ENCODE peak calls at places on chromosomes 7 and 10, in four cellular contexts. One of them, this sample, is unnamed.

GRCh38 chr10:33441561-33441960 is 107.1 kb upstream of the NRP1 start:
- DNase-seq in GM12878: no peak
- DNase-seq in dorsolateral prefrontal cortex: no peak
- DNase-seq in AG04450: no peak
- DNase-seq in this sample: no peak

GRCh38 chr10:3887404-3887803 is 102.4 kb upstream of the KLF6 start:
- DNase-seq in GM12878: no peak
- DNase-seq in dorsolateral prefrontal cortex: no peak
- DNase-seq in AG04450: no peak
- DNase-seq in this sample: no peak

GRCh38 chr10:88983206-88983605 is 7.4 kb upstream of the FAS start:
- DNase-seq in GM12878: no peak
- DNase-seq in dorsolateral prefrontal cortex: no peak
- DNase-seq in AG04450: no peak
- DNase-seq in this sample: no peak

GRCh38 chr7:140235114-140235513 is 58.3 kb upstream of the KDM7A start:
- DNase-seq in GM12878: no peak
- DNase-seq in dorsolateral prefrontal cortex: no peak
- DNase-seq in AG04450: no peak
- DNase-seq in this sample: no peak

GRCh38 chr10:60606343-60607080 is 171.8 kb upstream of the CDK1 start:
- DNase-seq in GM12878: no peak
- DNase-seq in dorsolateral prefrontal cortex: no peak
- DNase-seq in AG04450: no peak
- DNase-seq in this sample: no peak

GRCh38 chr7:74280985-74281384 is 8.2 kb upstream of the CLIP2 start:
- DNase-seq in GM12878: no peak
- DNase-seq in dorsolateral prefrontal cortex: no peak
- DNase-seq in AG04450: no peak
- DNase-seq in this sample: no peak

GRCh38 chr10:114613237-114613979 is 44.7 kb downstream of the ABLIM1 start:
- DNase-seq in GM12878: no peak
- DNase-seq in dorsolateral prefrontal cortex: no peak
- DNase-seq in AG04450: no peak
- DNase-seq in this sample: no peak

GRCh38 chr7:117036034-117036669 is 82.9 kb downstream of the ST7 start:
- DNase-seq in GM12878: no peak
- DNase-seq in dorsolateral prefrontal cortex: no peak
- DNase-seq in AG04450: no peak
- DNase-seq in this sample: no peak

GRCh38 chr10:121205625-121206024 is 354.5 kb downstream of the WDR11 start:
- DNase-seq in GM12878: no peak
- DNase-seq in dorsolateral prefrontal cortex: no peak
- DNase-seq in AG04450: no peak
- DNase-seq in this sample: no peak

GRCh38 chr7:155733582-155734444 is 78.5 kb downstream of the SHH start:
- DNase-seq in GM12878: no peak
- DNase-seq in dorsolateral prefrontal cortex: no peak
- DNase-seq in AG04450: no peak
- DNase-seq in this sample: no peak

GRCh38 chr10:87618470-87619423 is 40.9 kb upstream of the PAPSS2 start:
- DNase-seq in GM12878: no peak
- DNase-seq in dorsolateral prefrontal cortex: no peak
- DNase-seq in AG04450: no peak
- DNase-seq in this sample: no peak

GRCh38 chr7:142376356-142376997 is 118.6 kb upstream of the PRSS58 start:
- DNase-seq in GM12878: no peak
- DNase-seq in dorsolateral prefrontal cortex: no peak
- DNase-seq in AG04450: no peak
- DNase-seq in this sample: no peak

GRCh38 chr7:66500087-66500486 is 128.6 kb upstream of the KCTD7 start:
- DNase-seq in GM12878: no peak
- DNase-seq in dorsolateral prefrontal cortex: no peak
- DNase-seq in AG04450: no peak
- DNase-seq in this sample: no peak

GRCh38 chr10:77490915-77491314 is 146.7 kb downstream of the KCNMA1 start:
- DNase-seq in GM12878: no peak
- DNase-seq in dorsolateral prefrontal cortex: no peak
- DNase-seq in AG04450: no peak
- DNase-seq in this sample: no peak

GRCh38 chr7:86972072-86972471 is 87.4 kb downstream of the ELAPOR2 start:
- DNase-seq in GM12878: no peak
- DNase-seq in dorsolateral prefrontal cortex: no peak
- DNase-seq in AG04450: no peak
- DNase-seq in this sample: no peak

GRCh38 chr10:63825111-63825510 is 303.9 kb downstream of the REEP3 start:
- DNase-seq in GM12878: no peak
- DNase-seq in dorsolateral prefrontal cortex: no peak
- DNase-seq in AG04450: no peak
- DNase-seq in this sample: no peak

GRCh38 chr10:124592736-124593430 is 131.3 kb downstream of the LHPP start:
- DNase-seq in GM12878: no peak
- DNase-seq in dorsolateral prefrontal cortex: no peak
- DNase-seq in AG04450: no peak
- DNase-seq in this sample: no peak

GRCh38 chr10:31664803-31665202 is 263.8 kb downstream of the ARHGAP12 start:
- DNase-seq in GM12878: no peak
- DNase-seq in dorsolateral prefrontal cortex: no peak
- DNase-seq in AG04450: no peak
- DNase-seq in this sample: no peak

GRCh38 chr7:90092467-90092866 is 61.8 kb upstream of the STEAP1 start:
- DNase-seq in GM12878: no peak
- DNase-seq in dorsolateral prefrontal cortex: no peak
- DNase-seq in AG04450: no peak
- DNase-seq in this sample: no peak

GRCh38 chr7:124728610-124729009 is 37.0 kb downstream of the GPR37 start:
- DNase-seq in GM12878: no peak
- DNase-seq in dorsolateral prefrontal cortex: no peak
- DNase-seq in AG04450: no peak
- DNase-seq in this sample: no peak

GRCh38 chr7:99102809-99103690 is 40.9 kb downstream of the SMURF1 start:
- DNase-seq in GM12878: no peak
- DNase-seq in dorsolateral prefrontal cortex: no peak
- DNase-seq in AG04450: peak; percentile 39
- DNase-seq in this sample: no peak

GRCh38 chr10:104349623-104350142 is 4.0 kb upstream of the CFAP58 start:
- DNase-seq in GM12878: peak; percentile 78
- DNase-seq in dorsolateral prefrontal cortex: no peak
- DNase-seq in AG04450: no peak
- DNase-seq in this sample: no peak

GRCh38 chr10:58735087-58735486 is 222.4 kb downstream of the BICC1 start:
- DNase-seq in GM12878: no peak
- DNase-seq in dorsolateral prefrontal cortex: no peak
- DNase-seq in AG04450: no peak
- DNase-seq in this sample: no peak

GRCh38 chr10:10364916-10365315 is 652.8 kb upstream of the CELF2 start:
- DNase-seq in GM12878: no peak
- DNase-seq in dorsolateral prefrontal cortex: no peak
- DNase-seq in AG04450: no peak
- DNase-seq in this sample: no peak

GRCh38 chr7:15326044-15326644 is 235.7 kb downstream of the AGMO start:
- DNase-seq in GM12878: no peak
- DNase-seq in dorsolateral prefrontal cortex: no peak
- DNase-seq in AG04450: peak; percentile 3
- DNase-seq in this sample: no peak

DNA sequence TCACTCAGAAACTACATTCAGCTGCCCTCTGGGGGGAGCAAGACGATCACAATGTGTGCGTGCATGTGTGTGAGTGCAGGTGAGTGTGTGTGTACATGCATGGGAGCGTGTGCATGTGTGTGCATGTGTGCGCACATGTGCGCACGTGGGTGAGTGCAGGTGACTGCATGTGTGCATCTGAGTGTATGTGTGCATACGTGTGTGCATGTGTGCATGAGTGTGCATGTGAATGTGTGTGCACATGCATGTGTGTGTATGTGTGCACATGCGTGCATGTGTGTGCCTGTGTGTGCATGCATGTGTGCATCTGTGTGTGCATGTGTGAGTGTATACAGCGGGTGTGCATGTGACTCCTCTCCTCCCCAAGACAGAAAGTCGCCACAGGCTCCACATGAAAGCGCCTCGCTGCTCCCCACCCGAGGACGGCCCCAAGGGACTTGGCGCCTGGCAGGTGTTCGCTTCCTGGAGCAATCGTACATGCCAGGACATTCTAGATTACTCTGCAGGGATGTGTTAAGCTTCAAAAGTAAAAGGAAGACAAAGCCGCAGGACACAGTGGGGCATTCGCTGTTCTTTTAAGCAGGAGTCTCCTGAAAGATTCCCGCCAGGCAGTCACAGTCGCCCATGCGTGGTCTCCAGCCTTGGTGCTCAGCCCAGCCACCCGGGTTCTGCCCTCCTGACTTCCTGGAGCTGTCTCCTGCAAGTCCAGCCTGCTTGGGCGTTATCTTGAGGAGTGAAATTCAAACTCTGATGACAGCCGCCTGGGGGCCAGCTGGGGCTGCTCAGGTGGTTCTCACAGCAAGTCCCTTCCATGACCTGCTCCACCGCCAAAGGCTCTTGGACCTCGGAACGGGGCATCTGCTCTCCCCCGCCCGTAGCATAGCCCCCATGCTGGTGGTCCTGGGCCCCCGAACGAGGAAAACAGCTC is 41.9 kb upstream of the ADGRA1 start:
- DNase-seq in GM12878: no peak
- DNase-seq in dorsolateral prefrontal cortex: no peak
- DNase-seq in AG04450: no peak
- DNase-seq in this sample: no peak
- H3K27ac ChIP-seq in GM12878: no peak overlapping the region
- H3K27ac ChIP-seq in dorsolateral prefrontal cortex: no peak overlapping the region
- H3K27ac ChIP-seq in AG04450: no peak overlapping the region
- H3K27ac ChIP-seq in this sample: no peak overlapping the region

DNA sequence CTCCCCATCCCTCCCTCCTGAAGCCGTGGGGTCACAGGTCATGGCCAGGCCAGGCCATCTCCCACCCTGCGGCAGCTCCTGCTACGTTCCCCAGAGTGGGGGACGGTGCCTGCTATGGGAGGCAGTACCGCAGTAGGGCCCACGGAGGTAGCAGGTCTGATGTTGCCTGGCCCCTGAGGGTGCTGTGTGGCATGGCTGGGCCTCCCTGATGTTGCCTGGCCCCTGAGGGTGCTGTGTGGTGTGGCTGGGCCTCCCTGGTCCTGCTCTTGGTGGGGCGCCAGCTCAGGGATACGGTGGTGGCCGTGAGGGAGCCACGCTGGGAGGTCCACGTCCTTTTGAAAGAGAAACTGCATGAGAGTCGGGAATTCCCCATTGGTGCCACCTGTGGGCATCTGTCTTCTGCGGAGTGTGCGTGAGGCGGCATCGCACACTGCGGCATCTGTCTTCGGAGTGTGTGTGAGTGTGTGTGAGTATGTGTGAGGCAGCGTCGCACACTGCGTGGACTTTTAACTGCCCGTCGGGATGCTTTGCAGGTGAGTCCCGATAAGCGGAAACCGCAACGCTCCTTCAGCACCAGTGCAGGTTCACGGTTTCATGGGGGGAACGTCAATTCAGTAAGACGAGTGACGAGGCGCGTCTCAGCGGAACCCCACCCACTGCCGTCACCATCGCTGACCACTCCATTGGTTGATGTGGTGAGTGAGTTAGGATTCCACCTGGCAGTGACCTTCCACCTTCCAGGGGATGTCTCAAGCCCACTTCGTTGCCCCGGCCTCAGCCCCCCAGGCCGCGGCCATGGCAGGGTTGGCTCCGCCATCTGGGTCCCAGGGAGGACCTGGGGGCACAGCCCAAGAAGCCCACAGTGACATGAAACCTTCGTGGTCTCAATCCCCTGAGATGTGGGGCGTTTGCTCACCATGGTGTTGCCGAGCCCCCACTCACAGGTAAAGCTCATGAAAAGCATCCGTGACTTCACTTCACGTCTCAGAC is 51.2 kb upstream of the CFAP46 start:
- DNase-seq in GM12878: no peak
- DNase-seq in dorsolateral prefrontal cortex: peak; percentile 31
- DNase-seq in AG04450: no peak
- DNase-seq in this sample: no peak
- H3K27me3 ChIP-seq in GM12878: no peaks in the 10 kb centered on the region
- H3K27me3 ChIP-seq in dorsolateral prefrontal cortex: no peaks in the 10 kb centered on the region
- H3K27me3 ChIP-seq in AG04450: no peaks in the 10 kb centered on the region
- H3K27me3 ChIP-seq in this sample: no peaks in the 10 kb centered on the region

GRCh38 chr10:72244573-72245038 is 28.5 kb upstream of the ASCC1 start:
- DNase-seq in GM12878: no peak
- DNase-seq in dorsolateral prefrontal cortex: no peak
- DNase-seq in AG04450: no peak
- DNase-seq in this sample: no peak

GRCh38 chr10:72245949-72246525 is 27.7 kb upstream of the DDIT4 start:
- DNase-seq in GM12878: no peak
- DNase-seq in dorsolateral prefrontal cortex: no peak
- DNase-seq in AG04450: no peak
- DNase-seq in this sample: no peak

GRCh38 chr10:72251635-72252034 is 22.1 kb upstream of the DDIT4 start:
- DNase-seq in GM12878: no peak
- DNase-seq in dorsolateral prefrontal cortex: no peak
- DNase-seq in AG04450: no peak
- DNase-seq in this sample: no peak

GRCh38 chr10:72250666-72251065 is 23.1 kb upstream of the DDIT4 start:
- DNase-seq in GM12878: no peak
- DNase-seq in dorsolateral prefrontal cortex: no peak
- DNase-seq in AG04450: no peak
- DNase-seq in this sample: no peak

GRCh38 chr10:72248477-72249151 is 25.1 kb upstream of the DDIT4 start:
- DNase-seq in GM12878: peak; percentile 99
- DNase-seq in dorsolateral prefrontal cortex: peak; percentile 82
- DNase-seq in AG04450: no peak
- DNase-seq in this sample: peak; percentile 90
- H3K4me3 ChIP-seq in GM12878: peak overlapping the region; percentile 55
- H3K4me3 ChIP-seq in dorsolateral prefrontal cortex: peak overlapping the region; percentile 32
- H3K4me3 ChIP-seq in AG04450: no peak overlapping the region
- H3K4me3 ChIP-seq in this sample: peak overlapping the region; percentile 33

GRCh38 chr7:107993879-107994278 is 9.1 kb downstream of the LAMB1 start:
- DNase-seq in GM12878: no peak
- DNase-seq in dorsolateral prefrontal cortex: no peak
- DNase-seq in AG04450: no peak
- DNase-seq in this sample: no peak
- H3K27ac ChIP-seq in GM12878: no peak overlapping the region
- H3K27ac ChIP-seq in dorsolateral prefrontal cortex: no peak overlapping the region
- H3K27ac ChIP-seq in AG04450: peak overlapping the region; percentile 21
- H3K27ac ChIP-seq in this sample: no peak overlapping the region